ENCODE peak calls at places on chromosome 22, in ten cellular contexts. G is foreskin melanocyte; B is kidney tubule cell; P is NCI-H1092 treated with DMSO at 0.1 percent for 48 hours; E is stimulated activated CD4-positive, alpha-beta T cell treated with anti-CD3 and anti-CD28 coated beads, Interleukin-4, amount 100 ng/mL, for 48 hours; W is effector memory CD8-positive, alpha-beta T cell; M is RPMI7951; L is fibroblast of mammary gland; A is stimulated activated CD8-positive, alpha-beta memory T cell treated with anti-CD3 and anti-CD28 coated beads, Interleukin-2, amount 100 ng/mL, for 1 hour; R is fibroblast of the aortic adventitia. U is an unnamed sample.

GRCh38 chr22:19896665-19897355 is 42.1 kb upstream of the GNB1L start:
- DNase-seq in G (no peak), B (no peak), P (no peak), E (no peak), W (no peak), M (no peak), L (no peak), A (no peak), R (no peak), U (no peak)

GRCh38 chr22:33557836-33558235 is 362.4 kb downstream of the LARGE1 start:
- DNase-seq in G (peak), B (no peak), P (no peak), E (no peak), W (no peak), M (no peak), L (no peak), A (no peak), R (no peak), U (no peak)

GRCh38 chr22:39241632-39242388 is 3.0 kb downstream of the PDGFB start:
- DNase-seq in G (no peak), B (peak), P (no peak), E (no peak), W (peak), M (no peak), L (no peak), A (no peak), R (no peak), U (no peak)

GRCh38 chr22:16819249-16819648 is 6.0 kb downstream of the XKR3 start:
- DNase-seq in G (no peak), B (no peak), P (no peak), E (no peak), W (no peak), M (no peak), L (peak), A (no peak), R (peak), U (no peak)

GRCh38 chr22:37057796-37058510 is 6.4 kb downstream of the KCTD17 start:
- DNase-seq in G (no peak), B (no peak), P (no peak), E (no peak), W (no peak), M (no peak), L (no peak), A (no peak), R (no peak), U (no peak)

GRCh38 chr22:23278883-23279675 is 98.8 kb downstream of the BCR start:
- DNase-seq in G (no peak), B (peak), P (peak), E (no peak), W (peak), M (no peak), L (peak), A (no peak), R (peak), U (no peak)

GRCh38 chr22:22710719-22711531 is 66.5 kb downstream of the GGTLC2 start:
- DNase-seq in G (no peak), B (peak), P (peak), E (peak), W (peak), M (no peak), L (peak), A (peak), R (peak), U (peak)

GRCh38 chr22:25451480-25452114 is 112.9 kb upstream of the GRK3 start:
- DNase-seq in G (no peak), B (peak), P (no peak), E (no peak), W (no peak), M (no peak), L (no peak), A (no peak), R (peak), U (no peak)

GRCh38 chr22:21707677-21708076 is 27.9 kb downstream of the YPEL1 start:
- DNase-seq in G (no peak), B (no peak), P (peak), E (no peak), W (no peak), M (no peak), L (no peak), A (no peak), R (peak), U (no peak)

GRCh38 chr22:18133452-18133851 is 16.5 kb upstream of the USP18 start:
- DNase-seq in G (no peak), B (no peak), P (no peak), E (no peak), W (no peak), M (no peak), L (peak), A (no peak), R (peak), U (no peak)

U was measured in HuH-7.5.